ENCODE peak calls at places on chromosomes 4 and X, in four cellular contexts. U, S, Z and J are unnamed samples.

GRCh38 chr4:168882650-168883233 is 127.3 kb downstream of the CBR4 start:
- DNase-seq in U (peak), S (no peak), Z (no peak), J (no peak)

GRCh38 chr4:188127157-188127874 is 11.9 kb upstream of the TRIML1 start:
- DNase-seq in U (no peak), S (no peak), Z (no peak), J (no peak)

GRCh38 chr4:180635276-180635675 is 1607.9 kb upstream of the TENM3 start:
- DNase-seq in U (no peak), S (no peak), Z (no peak), J (no peak)

GRCh38 chrX:19954707-19955106 is 36.2 kb downstream of the BCLAF3 start:
- DNase-seq in U (no peak), S (no peak), Z (no peak), J (no peak)

GRCh38 chr4:21656832-21657231 is 291.7 kb downstream of the KCNIP4 start:
- DNase-seq in U (peak), S (no peak), Z (no peak), J (no peak)

GRCh38 chr4:168637872-168638756 is 141.3 kb downstream of the PALLD start:
- DNase-seq in U (no peak), S (no peak), Z (no peak), J (no peak)

GRCh38 chr4:113449407-113449974 is 312.0 kb downstream of the CAMK2D start:
- DNase-seq in U (no peak), S (no peak), Z (no peak), J (no peak)

GRCh38 chr4:47531241-47531953 is 46.3 kb downstream of the ATP10D start:
- DNase-seq in U (peak), S (no peak), Z (peak), J (no peak)

GRCh38 chr4:97851115-97851514 is 292.2 kb downstream of the STPG2 start:
- DNase-seq in U (no peak), S (no peak), Z (no peak), J (no peak)

GRCh38 chr4:101039367-101039766 is 308.0 kb downstream of the PPP3CA start:
- DNase-seq in U (no peak), S (no peak), Z (no peak), J (no peak)

GRCh38 chr4:66736593-66736992 is 808.7 kb downstream of the CENPC start:
- DNase-seq in U (peak), S (no peak), Z (no peak), J (no peak)

GRCh38 chr4:123699823-123700822 is 303.5 kb downstream of the SPRY1 start:
- DNase-seq in U (peak), S (no peak), Z (no peak), J (no peak)

GRCh38 chr4:46258436-46258835 is 131.5 kb downstream of the GABRA2 start:
- DNase-seq in U (no peak), S (no peak), Z (no peak), J (no peak)

GRCh38 chrX:149131780-149132179 is 373.3 kb downstream of the IDS start:
- DNase-seq in U (no peak), S (no peak), Z (no peak), J (no peak)

GRCh38 chr4:10730019-10730418 is 45.5 kb upstream of the CLNK start:
- DNase-seq in U (no peak), S (no peak), Z (peak), J (no peak)

GRCh38 chrX:150869450-150869849 is 29.0 kb downstream of the CD99L2 start:
- DNase-seq in U (no peak), S (no peak), Z (no peak), J (no peak)

GRCh38 chrX:83593634-83594294 is 85.7 kb downstream of the POU3F4 start:
- DNase-seq in U (no peak), S (no peak), Z (no peak), J (no peak)

GRCh38 chrX:104113237-104113965 is 1.1 kb downstream of the ZCCHC18 start:
- DNase-seq in U (peak), S (peak), Z (no peak), J (peak)

GRCh38 chr4:8373270-8373972 is 67.1 kb downstream of the ACOX3 start:
- DNase-seq in U (no peak), S (no peak), Z (no peak), J (no peak)

GRCh38 chr4:177596035-177596434 is 153.8 kb upstream of the AGA start:
- DNase-seq in U (peak), S (peak), Z (no peak), J (peak)

GRCh38 chr4:140497776-140498636 is at the start of gene MGAT4D:
- DNase-seq in U (no peak), S (no peak), Z (no peak), J (no peak)

GRCh38 chrX:23434356-23434884 is 99.8 kb downstream of the PTCHD1 start:
- DNase-seq in U (no peak), S (no peak), Z (no peak), J (no peak)

GRCh38 chr4:147707892-147708672 is 23.8 kb upstream of the ARHGAP10 start:
- DNase-seq in U (peak), S (peak), Z (no peak), J (peak)

GRCh38 chr4:7798215-7798995 is 141.3 kb downstream of the AFAP1 start:
- DNase-seq in U (no peak), S (no peak), Z (no peak), J (no peak)

GRCh38 chrX:121876316-121876715 is 828.9 kb downstream of the GLUD2 start:
- DNase-seq in U (no peak), S (no peak), Z (no peak), J (no peak)

GRCh38 chr4:54499308-54500074 is 158.3 kb upstream of the KIT start:
- DNase-seq in U (no peak), S (no peak), Z (no peak), J (peak)

GRCh38 chr4:176340871-176341685 is 21.3 kb downstream of the SPCS3 start:
- DNase-seq in U (peak), S (peak), Z (no peak), J (peak)

GRCh38 chr4:111632752-111633151 is 512.5 kb upstream of the FAM241A start:
- DNase-seq in U (no peak), S (no peak), Z (no peak), J (no peak)

GRCh38 chr4:125382995-125383394 is 68.2 kb downstream of the FAT4 start:
- DNase-seq in U (no peak), S (no peak), Z (no peak), J (no peak)

GRCh38 chr4:95674451-95675095 is 125.8 kb upstream of the UNC5C start:
- DNase-seq in U (no peak), S (no peak), Z (no peak), J (no peak)

GRCh38 chr4:8828869-8829268 is 42.8 kb downstream of the HMX1 start:
- DNase-seq in U (no peak), S (no peak), Z (no peak), J (no peak)

GRCh38 chr4:149884529-149885206 is 69.0 kb upstream of the IQCM start:
- DNase-seq in U (no peak), S (no peak), Z (no peak), J (no peak)

GRCh38 chr4:138908134-138908533 is 107.4 kb upstream of the NOCT start:
- DNase-seq in U (no peak), S (no peak), Z (no peak), J (no peak)

GRCh38 chr4:150310159-150310895 is 232.1 kb downstream of the DCLK2 start:
- DNase-seq in U (no peak), S (no peak), Z (no peak), J (no peak)

GRCh38 chrX:153537526-153538295 is 20.3 kb downstream of the ATP2B3 start:
- DNase-seq in U (no peak), S (no peak), Z (no peak), J (no peak)
- TF ChIP-seq FOXK2 in U (no peak), S (no peak), Z (no peak), J (no peak)

DNA sequence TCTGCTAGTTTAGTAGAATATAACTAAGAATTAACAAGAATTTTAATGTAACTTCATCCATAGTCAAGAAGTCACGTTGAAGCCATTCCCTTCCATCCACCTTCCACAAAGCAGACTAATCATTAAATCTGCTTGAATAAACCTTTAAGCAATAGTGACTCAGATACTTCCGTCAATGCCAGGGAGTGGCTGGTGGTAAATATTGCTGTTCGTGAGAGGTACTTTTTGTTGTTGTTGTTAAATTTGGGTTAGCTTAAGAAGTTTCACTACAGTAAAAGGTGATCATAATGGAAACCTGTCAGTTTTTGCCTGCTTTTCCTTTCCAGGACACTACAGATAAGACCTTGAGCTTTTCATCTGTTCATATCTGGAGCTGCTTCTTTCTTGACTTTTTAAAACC is 316.3 kb downstream of the TMA16 start:
- DNase-seq in U (no peak), S (no peak), Z (peak), J (no peak)
- TF ChIP-seq FOXK2 in U (no peak), S (no peak), Z (no peak), J (no peak)

DNA sequence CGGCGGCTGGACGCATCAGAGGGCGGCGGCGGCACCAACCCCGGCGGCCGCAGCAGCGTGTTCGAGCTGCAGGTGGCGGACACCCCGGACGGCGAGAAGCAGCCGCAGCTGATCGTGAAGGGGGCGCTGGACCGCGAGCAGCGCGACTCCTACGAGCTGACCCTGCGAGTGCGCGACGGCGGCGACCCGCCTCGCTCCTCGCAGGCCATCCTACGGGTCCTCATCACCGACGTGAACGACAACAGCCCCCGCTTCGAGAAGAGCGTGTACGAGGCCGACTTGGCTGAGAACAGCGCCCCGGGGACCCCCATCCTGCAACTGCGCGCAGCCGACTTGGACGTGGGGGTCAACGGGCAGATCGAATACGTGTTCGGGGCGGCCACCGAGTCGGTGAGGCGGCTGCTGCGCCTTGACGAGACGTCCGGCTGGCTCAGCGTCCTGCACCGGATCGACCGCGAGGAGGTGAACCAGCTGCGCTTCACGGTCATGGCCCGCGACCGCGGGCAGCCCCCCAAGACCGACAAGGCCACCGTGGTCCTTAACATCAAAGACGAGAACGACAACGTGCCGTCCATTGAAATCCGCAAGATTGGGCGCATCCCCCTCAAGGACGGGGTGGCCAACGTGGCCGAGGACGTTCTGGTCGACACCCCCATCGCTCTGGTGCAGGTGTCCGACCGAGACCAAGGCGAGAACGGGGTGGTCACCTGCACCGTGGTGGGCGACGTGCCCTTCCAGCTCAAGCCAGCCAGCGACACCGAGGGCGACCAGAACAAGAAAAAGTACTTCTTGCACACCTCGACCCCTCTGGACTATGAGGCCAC is 2.1 kb downstream of the PCDH7 start:
- DNase-seq in U (no peak), S (no peak), Z (no peak), J (no peak)
- TF ChIP-seq FOXK2 in U (no peak), S (no peak), Z (no peak), J (no peak)

GRCh38 chrX:2680486-2681348 is 10.4 kb upstream of the CD99 start:
- DNase-seq in U (no peak), S (no peak), Z (no peak), J (no peak)

GRCh38 chrX:2677764-2678163 is 13.3 kb upstream of the CD99 start:
- DNase-seq in U (no peak), S (peak), Z (no peak), J (no peak)

GRCh38 chrX:2676794-2677675 is 14.1 kb upstream of the CD99 start:
- DNase-seq in U (no peak), S (no peak), Z (no peak), J (no peak)

GRCh38 chrX:2678583-2678982 is 12.5 kb upstream of the CD99 start:
- DNase-seq in U (no peak), S (no peak), Z (no peak), J (no peak)

GRCh38 chrX:2679534-2680485 is 11.3 kb upstream of the CD99 start:
- DNase-seq in U (no peak), S (no peak), Z (no peak), J (no peak)
- TF ChIP-seq FOXK2 in U (no peak), S (no peak), Z (no peak), J (no peak)

GRCh38 chr4:161505141-161505540 is 658.7 kb downstream of the FSTL5 start:
- DNase-seq in U (no peak), S (no peak), Z (no peak), J (no peak)
- TF ChIP-seq FOXK2 in U (no peak), S (no peak), Z (no peak), J (no peak)

GRCh38 chr4:42417491-42417890 is 20.2 kb downstream of the SHISA3 start:
- DNase-seq in U (no peak), S (no peak), Z (no peak), J (no peak)
- TF ChIP-seq FOXK2 in U (no peak), S (no peak), Z (no peak), J (no peak)

GRCh38 chr4:80926891-80927290 is 103.6 kb upstream of the BMP3 start:
- DNase-seq in U (no peak), S (no peak), Z (no peak), J (no peak)

GRCh38 chr4:80926446-80926845 is 104.1 kb upstream of the BMP3 start:
- DNase-seq in U (no peak), S (no peak), Z (no peak), J (no peak)

GRCh38 chr4:80931645-80932215 is 98.8 kb upstream of the BMP3 start:
- DNase-seq in U (no peak), S (no peak), Z (no peak), J (no peak)
- TF ChIP-seq FOXK2 in U (no peak), S (no peak), Z (no peak), J (no peak)